ENCODE peak calls at places on chromosome 6, in six cellular contexts. D is osteocyte, Y is SK-N-SH, J is type B pancreatic cell, N is cardiac fibroblast, K is H9. O is an unnamed sample.

GRCh38 chr6:37155394-37156312 is 14.3 kb upstream of the PIM1 start:
- DNase-seq in J (no peak), K (no peak), N (no peak), D (no peak), Y (no peak), O (no peak)

GRCh38 chr6:163548624-163549023 is 134.1 kb downstream of the QKI start:
- DNase-seq in J (no peak), N (no peak), D (no peak), Y (no peak), K (no peak), O (no peak)

GRCh38 chr6:88236961-88237360 is 70.8 kb upstream of the CNR1 start:
- DNase-seq in D (no peak), J (no peak), N (no peak), Y (no peak), K (no peak), O (no peak)

GRCh38 chr6:5898102-5898501 is 108.6 kb downstream of the NRN1 start:
- DNase-seq in N (no peak), Y (no peak), D (no peak), K (no peak), J (no peak), O (no peak)

GRCh38 chr6:139131736-139132285 is 3.1 kb upstream of the HECA start:
- DNase-seq in Y (no peak), J (no peak), K (no peak), N (no peak), D (no peak), O (no peak)

GRCh38 chr6:53544500-53545308 is at the start of gene GCLC:
- DNase-seq in K (peak), N (peak), D (peak), Y (peak), J (peak), O (peak)

GRCh38 chr6:1384549-1385128 is 4.7 kb upstream of the FOXF2 start:
- DNase-seq in J (no peak), Y (no peak), D (no peak), N (no peak), K (no peak), O (no peak)

GRCh38 chr6:141426400-141426980 is 706.2 kb upstream of the GJE1 start:
- DNase-seq in K (no peak), Y (no peak), N (no peak), D (no peak), J (no peak), O (no peak)

GRCh38 chr6:111980168-111980567 is 73.7 kb upstream of the CCN6 start:
- DNase-seq in K (no peak), J (no peak), Y (no peak), N (peak), D (no peak), O (no peak)

GRCh38 chr6:43987838-43988439 is 139.3 kb downstream of the MRPL14 start:
- DNase-seq in D (no peak), J (no peak), N (no peak), Y (no peak), K (no peak), O (peak)

GRCh38 chr6:11613858-11614257 is 76.3 kb downstream of the TMEM170B start:
- DNase-seq in K (no peak), D (no peak), N (peak), Y (no peak), J (no peak), O (no peak)

GRCh38 chr6:157669747-157670216 is 153.3 kb upstream of the SNX9 start:
- DNase-seq in Y (peak), D (no peak), N (peak), K (peak), J (no peak), O (no peak)

GRCh38 chr6:11925805-11926204 is 86.3 kb upstream of the HIVEP1 start:
- DNase-seq in J (no peak), Y (no peak), D (no peak), K (no peak), N (no peak), O (no peak)

GRCh38 chr6:159977242-159978214 is 8.6 kb downstream of the IGF2R start:
- DNase-seq in K (no peak), N (peak), D (peak), Y (no peak), J (no peak), O (no peak)

GRCh38 chr6:35415065-35415880 is 36.9 kb upstream of the FANCE start:
- DNase-seq in J (no peak), Y (peak), K (peak), D (no peak), N (peak), O (no peak)

GRCh38 chr6:79403525-79403924 is 133.7 kb downstream of the LCA5 start:
- DNase-seq in D (no peak), N (no peak), K (no peak), J (no peak), Y (no peak), O (no peak)

GRCh38 chr6:130967502-130968469 is 95.3 kb downstream of the EPB41L2 start:
- DNase-seq in K (no peak), Y (no peak), N (peak), J (no peak), D (no peak), O (no peak)

GRCh38 chr6:13349811-13350506 is 21.6 kb upstream of the TBC1D7 start:
- DNase-seq in D (no peak), J (no peak), N (no peak), K (no peak), Y (no peak), O (no peak)

GRCh38 chr6:136676075-136676474 is 116.2 kb downstream of the MAP3K5 start:
- DNase-seq in Y (no peak), K (no peak), N (no peak), D (no peak), J (no peak), O (no peak)

GRCh38 chr6:110652520-110652919 is 162.7 kb downstream of the CDK19 start:
- DNase-seq in D (no peak), J (no peak), Y (no peak), N (no peak), K (no peak), O (no peak)

GRCh38 chr6:75183099-75183541 is 22.7 kb downstream of the COL12A1 start:
- DNase-seq in K (no peak), Y (no peak), D (no peak), N (peak), J (no peak), O (no peak)

GRCh38 chr6:107731422-107732319 is 92.4 kb downstream of the SCML4 start:
- DNase-seq in Y (no peak), N (no peak), K (no peak), D (peak), J (no peak), O (no peak)

GRCh38 chr6:32847004-32847403 is 3.2 kb upstream of the PSMB8 start:
- DNase-seq in K (no peak), Y (no peak), J (no peak), N (no peak), D (no peak), O (no peak)

GRCh38 chr6:146775227-146775626 is 176.5 kb downstream of the ADGB start:
- DNase-seq in Y (no peak), J (no peak), D (no peak), N (peak), K (no peak), O (no peak)
- TF ChIP-seq CTCF in Y (peak), J (peak), D (peak), N (no peak), K (peak), O (peak)

DNA sequence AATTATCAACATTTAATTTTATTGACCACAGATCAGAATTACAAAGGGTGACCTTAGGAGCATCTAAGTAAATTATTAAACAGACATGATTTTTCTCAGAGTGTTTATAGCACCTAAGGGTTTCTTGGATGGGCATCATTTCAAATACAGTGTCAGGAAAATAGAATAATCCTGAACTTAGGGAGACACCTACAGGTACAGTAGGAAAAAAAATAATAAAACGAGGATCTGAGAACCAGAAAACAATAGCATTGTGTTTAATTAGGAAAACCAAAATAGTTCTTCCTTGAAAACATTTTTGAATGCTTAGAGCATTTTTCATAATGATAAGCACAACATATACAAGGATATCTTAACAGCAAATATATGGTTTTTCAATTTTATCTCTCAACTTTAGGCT is 39.2 kb downstream of the MMUT start:
- DNase-seq in D (no peak), K (no peak), J (no peak), Y (peak), N (peak), O (no peak)
- TF ChIP-seq CTCF in D (peak), K (peak), J (no peak), Y (peak), N (no peak), O (peak)

DNA sequence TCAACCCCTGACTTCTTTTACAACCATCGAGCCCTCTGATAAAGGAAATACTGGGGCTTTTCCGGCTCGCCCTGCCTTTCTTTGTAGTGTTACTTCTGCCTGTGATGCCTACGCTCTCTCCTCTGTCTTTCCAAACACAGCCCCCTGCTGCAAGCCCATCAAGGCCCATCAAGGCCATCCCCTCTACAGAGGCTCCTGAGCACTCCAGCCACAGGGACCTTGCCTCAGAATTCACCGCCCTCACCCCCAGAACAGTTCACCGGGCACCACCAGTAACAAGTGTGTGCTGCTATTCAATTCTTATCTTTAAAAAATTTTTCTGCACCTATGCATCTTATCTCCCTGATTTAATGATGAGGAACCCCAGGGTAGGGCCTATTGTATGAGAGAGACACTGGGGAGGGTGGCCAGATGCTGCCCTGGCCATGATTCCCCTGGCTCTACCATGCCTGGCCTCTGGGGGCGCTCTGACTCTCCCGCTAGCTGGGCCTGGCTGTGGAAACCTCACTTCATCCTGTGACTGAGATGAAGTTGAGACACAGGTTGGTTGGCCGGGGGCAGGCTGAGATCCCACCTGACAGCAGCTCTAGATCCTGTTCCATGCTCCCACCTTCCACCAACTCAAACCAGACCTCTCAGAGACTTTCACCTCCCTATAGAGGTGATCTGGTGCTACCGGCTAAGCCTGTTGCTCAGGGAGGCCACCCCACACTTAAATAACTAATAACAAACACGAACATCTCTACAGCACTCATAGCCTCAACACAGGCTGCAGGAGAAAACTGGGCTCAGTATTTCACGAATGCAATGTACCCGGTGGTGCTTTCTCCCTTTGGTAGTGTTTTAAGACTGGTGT is 19.2 kb upstream of the GLP1R start:
- DNase-seq in J (no peak), Y (peak), D (no peak), N (peak), K (peak), O (no peak)
- TF ChIP-seq CTCF in J (peak), Y (peak), D (peak), N (peak), K (peak), O (peak)

DNA sequence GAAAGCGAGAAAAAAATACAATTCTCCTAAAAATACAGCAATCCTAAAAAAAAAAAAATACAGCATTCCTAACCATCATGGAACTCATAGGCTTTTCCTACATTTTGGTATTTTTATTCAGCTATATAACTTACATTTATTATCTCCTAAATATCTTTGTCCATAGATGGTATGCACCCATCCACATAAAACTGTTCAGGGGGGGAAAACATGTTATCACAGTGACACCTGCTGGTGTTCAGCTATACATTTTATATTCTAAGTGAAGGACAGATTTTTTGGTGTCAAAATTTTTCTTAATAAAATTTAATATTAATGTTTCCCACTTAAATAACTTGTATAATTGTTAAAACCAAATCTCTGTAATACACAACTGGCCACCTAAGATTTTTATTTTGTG is 58.0 kb downstream of the BLOC1S5 start:
- DNase-seq in N (peak), D (no peak), K (no peak), J (no peak), Y (peak), O (no peak)
- TF ChIP-seq CTCF in N (peak), D (peak), K (peak), J (peak), Y (peak), O (peak)

GRCh38 chr6:73134588-73134987 is 90.7 kb downstream of the KHDC1L start:
- DNase-seq in D (no peak), N (peak), K (peak), Y (peak), J (no peak), O (peak)
- TF ChIP-seq CTCF in D (peak), N (peak), K (peak), Y (peak), J (peak), O (peak)

GRCh38 chr6:149179431-149179830 is 138.1 kb upstream of the TAB2 start:
- DNase-seq in K (no peak), N (no peak), J (no peak), Y (no peak), D (no peak), O (no peak)
- TF ChIP-seq CTCF in K (no peak), N (no peak), J (no peak), Y (no peak), D (no peak), O (no peak)

GRCh38 chr6:143592335-143592734 is 80.8 kb upstream of the FUCA2 start:
- DNase-seq in N (no peak), Y (no peak), J (no peak), K (no peak), D (no peak), O (no peak)
- TF ChIP-seq CTCF in N (peak), Y (peak), J (peak), K (peak), D (peak), O (peak)

GRCh38 chr6:16270178-16270794 is 31.9 kb downstream of the GMPR start:
- DNase-seq in J (no peak), D (no peak), N (no peak), K (no peak), Y (no peak), O (no peak)
- TF ChIP-seq CTCF in J (no peak), D (no peak), N (no peak), K (no peak), Y (no peak), O (no peak)

DNA sequence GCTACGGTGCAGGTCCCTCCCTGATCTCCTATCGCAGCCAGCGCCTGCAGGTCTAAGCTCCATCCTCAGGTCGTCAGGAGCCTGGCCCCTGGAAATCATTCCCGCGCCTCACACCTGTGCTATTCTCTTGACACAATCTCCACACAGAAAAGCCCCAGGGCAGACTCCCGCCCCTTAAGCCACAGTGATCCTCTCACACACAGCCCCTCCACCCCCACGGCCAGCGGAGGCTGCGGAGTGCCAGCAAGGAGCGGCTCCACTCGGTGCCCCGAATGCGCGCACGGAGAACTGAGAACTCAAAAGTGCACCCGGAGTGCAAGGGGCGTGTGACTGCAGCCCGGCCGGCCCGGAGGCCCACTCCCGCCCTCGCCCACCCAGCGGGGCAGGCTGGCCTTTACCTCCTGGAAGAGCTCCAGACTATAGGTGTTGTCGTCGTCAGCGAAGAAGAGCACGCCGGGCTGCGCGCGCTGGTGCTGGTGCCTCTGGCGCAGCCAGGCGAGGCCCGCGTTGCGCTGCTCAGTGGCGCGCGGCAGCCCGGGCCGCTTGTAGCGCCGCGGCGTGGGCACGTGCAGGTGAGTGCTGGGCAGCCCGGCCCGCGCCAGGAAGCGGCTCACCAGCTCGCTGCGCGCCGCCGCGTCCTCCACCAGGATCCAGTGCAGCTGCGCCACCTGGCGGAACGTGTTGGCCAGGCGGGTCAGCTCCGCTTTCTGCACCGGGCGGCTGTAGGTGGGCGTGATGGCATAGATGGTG is 1.2 kb downstream of the B3GAT2 start:
- DNase-seq in Y (peak), N (peak), J (peak), K (peak), D (peak), O (peak)
- TF ChIP-seq CTCF in Y (peak), N (peak), J (peak), K (peak), D (peak), O (peak)

GRCh38 chr6:41922154-41922553 is 855 bp downstream of the BYSL start:
- DNase-seq in N (no peak), J (no peak), Y (no peak), K (no peak), D (no peak), O (no peak)
- TF ChIP-seq CTCF in N (no peak), J (no peak), Y (no peak), K (no peak), D (no peak), O (no peak)

O was measured in chondrocyte.